ENCODE peak calls at places on chromosomes 13 and 19, in seven cellular contexts. A, I, U, K, E, R and X are unnamed samples.
A peak's percentile ranks its signal among the peaks of the same experiment; 100 is the strongest.

GRCh38 chr13:79799049-79799448 is 318.1 kb downstream of the NDFIP2 start:
- DNase-seq in E (no peak), R (no peak), I (no peak), A (no peak), U (no peak), K (no peak), X (no peak)

GRCh38 chr13:108266316-108266936 is 3.1 kb upstream of the TNFSF13B start:
- DNase-seq in A (no peak), R (no peak), U (no peak), I (no peak), K (no peak), E (no peak), X (no peak)

GRCh38 chr13:85828094-85828684 is 29.0 kb upstream of the SLITRK6 start:
- DNase-seq in A (peak; percentile 4), U (peak; percentile 6), R (no peak), K (peak; percentile 30), I (no peak), E (peak; percentile 39), X (no peak)

GRCh38 chr13:83221813-83222241 is 660.4 kb downstream of the SLITRK1 start:
- DNase-seq in U (peak; percentile 36), R (no peak), E (peak; percentile 83), A (peak; percentile 91), K (no peak), I (no peak), X (no peak)

GRCh38 chr13:113387396-113387795 is 23.5 kb upstream of the GRTP1 start:
- DNase-seq in K (no peak), U (no peak), I (no peak), E (no peak), R (no peak), A (no peak), X (no peak)

GRCh38 chr13:102873653-102874052 is 27.8 kb downstream of the ERCC5 start:
- DNase-seq in K (no peak), R (no peak), E (peak; percentile 26), U (peak; percentile 41), I (no peak), A (peak; percentile 36), X (no peak)

GRCh38 chr13:42370229-42370628 is 98.3 kb downstream of the AKAP11 start:
- DNase-seq in U (no peak), R (no peak), K (no peak), A (no peak), I (no peak), E (no peak), X (no peak)

GRCh38 chr19:13152356-13152853 is 2.2 kb downstream of the IER2 start:
- DNase-seq in A (no peak), R (no peak), E (no peak), U (no peak), I (no peak), K (no peak), X (no peak)

GRCh38 chr19:2171349-2172145 is 7.8 kb downstream of the DOT1L start:
- DNase-seq in I (peak; percentile 78), R (no peak), K (peak; percentile 72), U (no peak), E (peak; percentile 59), A (peak; percentile 42), X (peak; percentile 83)

GRCh38 chr19:54207908-54208783 is 7.5 kb downstream of the RPS9 start:
- DNase-seq in A (peak; percentile 77), K (peak; percentile 79), R (no peak), I (peak; percentile 99), U (no peak), E (peak; percentile 100), X (peak; percentile 83)

GRCh38 chr13:40786568-40786996 is 2.8 kb upstream of the SLC25A15 start:
- DNase-seq in R (no peak), A (peak; percentile 41), U (no peak), E (peak; percentile 39), K (no peak), I (no peak), X (no peak)

GRCh38 chr13:70960841-70961443 is 852.7 kb upstream of the KLHL1 start:
- DNase-seq in E (peak; percentile 50), A (peak; percentile 28), I (no peak), R (no peak), U (no peak), K (peak; percentile 64), X (no peak)

GRCh38 chr13:104024416-104025170 is 958.4 kb upstream of the SLC10A2 start:
- DNase-seq in E (peak; percentile 57), U (no peak), A (peak; percentile 49), R (no peak), I (no peak), K (no peak), X (no peak)

GRCh38 chr13:94033830-94034642 is 445.4 kb downstream of the DCT start:
- DNase-seq in K (no peak), R (no peak), I (no peak), A (peak; percentile 15), E (no peak), U (no peak), X (no peak)

GRCh38 chr19:843180-843835 is 2.5 kb downstream of the PRTN3 start:
- DNase-seq in A (no peak), K (peak; percentile 61), R (no peak), U (no peak), I (no peak), E (no peak), X (peak; percentile 77)

GRCh38 chr19:903266-903797 is 9.7 kb downstream of the R3HDM4 start:
- DNase-seq in K (no peak), R (no peak), U (no peak), E (no peak), I (no peak), A (peak; percentile 74), X (peak; percentile 48)

GRCh38 chr19:46737761-46738171 is 8.1 kb upstream of the FKRP start:
- DNase-seq in U (no peak), K (no peak), R (no peak), E (no peak), A (no peak), I (no peak), X (no peak)

GRCh38 chr13:75316427-75316826 is 165.5 kb downstream of the TBC1D4 start:
- DNase-seq in E (peak; percentile 44), U (peak; percentile 2), R (no peak), A (peak; percentile 26), I (no peak), K (no peak), X (no peak)

GRCh38 chr19:2198317-2198716 is 34.6 kb downstream of the DOT1L start:
- DNase-seq in E (no peak), K (no peak), R (no peak), U (no peak), I (no peak), A (no peak), X (no peak)

GRCh38 chr13:46232281-46232680 is 20.6 kb downstream of the LRRC63 start:
- DNase-seq in K (no peak), U (no peak), A (peak; percentile 61), I (no peak), E (peak; percentile 50), R (no peak), X (no peak)

GRCh38 chr13:25267715-25268114 is 19.6 kb downstream of the MTMR6 start:
- DNase-seq in K (no peak), E (peak; percentile 23), U (no peak), A (peak; percentile 4), R (no peak), I (no peak), X (no peak)

GRCh38 chr19:32916969-32917611 is 47.5 kb upstream of the SLC7A9 start:
- DNase-seq in R (no peak), E (no peak), A (no peak), K (no peak), I (no peak), U (no peak), X (no peak)

GRCh38 chr19:39356073-39356472 is 13.9 kb downstream of the SAMD4B start:
- DNase-seq in A (no peak), U (no peak), I (peak; percentile 72), R (no peak), K (no peak), E (no peak), X (no peak)

GRCh38 chr13:95530178-95530577 is 22.3 kb upstream of the CLDN10 start:
- DNase-seq in I (no peak), U (peak; percentile 73), R (no peak), A (peak; percentile 86), K (no peak), E (peak; percentile 63), X (no peak)

GRCh38 chr13:114143806-114144605 is 11.6 kb upstream of the RASA3 start:
- DNase-seq in A (no peak), K (peak; percentile 60), I (no peak), R (no peak), E (no peak), U (no peak), X (peak; percentile 85)

GRCh38 chr13:66803759-66804456 is 426.2 kb downstream of the PCDH9 start:
- DNase-seq in A (no peak), K (no peak), E (no peak), I (no peak), R (no peak), U (no peak), X (no peak)

GRCh38 chr19:10797541-10798256 is 38.3 kb downstream of the TMED1 start:
- DNase-seq in U (no peak), E (no peak), K (no peak), R (no peak), I (no peak), A (no peak), X (no peak)
- H3K27ac ChIP-seq in U (peak overlapping the region; percentile 3), E (no peak overlapping the region), K (no peak overlapping the region), R (peak overlapping the region; percentile 5), I (no peak overlapping the region), A (no peak overlapping the region), X (no peak overlapping the region)

GRCh38 chr19:6586726-6587092 is 4.2 kb downstream of the CD70 start:
- DNase-seq in K (no peak), U (no peak), R (no peak), E (no peak), A (no peak), I (no peak), X (no peak)

GRCh38 chr19:6588508-6589345 is 2.2 kb downstream of the CD70 start:
- DNase-seq in E (no peak), R (no peak), K (no peak), I (no peak), A (no peak), U (no peak), X (no peak)

GRCh38 chr19:6587998-6588507 is 2.9 kb downstream of the CD70 start:
- DNase-seq in E (no peak), A (no peak), I (no peak), U (no peak), R (no peak), K (no peak), X (no peak)

GRCh38 chr19:6586056-6586455 is 4.9 kb downstream of the CD70 start:
- DNase-seq in R (no peak), A (no peak), U (no peak), E (no peak), I (no peak), K (no peak), X (no peak)

GRCh38 chr19:6587093-6587820 is 3.7 kb downstream of the CD70 start:
- DNase-seq in R (no peak), I (no peak), U (no peak), K (no peak), A (no peak), E (peak; percentile 17), X (peak; percentile 73)
- H3K27ac ChIP-seq in R (no peak overlapping the region), I (no peak overlapping the region), U (no peak overlapping the region), K (no peak overlapping the region), A (no peak overlapping the region), E (no peak overlapping the region), X (no peak overlapping the region)

GRCh38 chr19:3785938-3786824 is at the start of gene MATK:
- DNase-seq in R (no peak), U (peak; percentile 21), E (no peak), K (no peak), I (no peak), A (no peak), X (peak; percentile 69)
- H3K27ac ChIP-seq in R (no peak within 1 kb of the TSS), U (no peak within 1 kb of the TSS), E (no peak within 1 kb of the TSS), K (no peak within 1 kb of the TSS), I (no peak within 1 kb of the TSS), A (no peak within 1 kb of the TSS), X (no peak within 1 kb of the TSS)

GRCh38 chr13:44930280-44930679 is 59.0 kb downstream of the NUFIP1 start:
- DNase-seq in U (no peak), A (no peak), E (no peak), I (no peak), R (no peak), K (no peak), X (peak; percentile 43)
- H3K27ac ChIP-seq in U (no peak overlapping the region), A (no peak overlapping the region), E (no peak overlapping the region), I (no peak overlapping the region), R (no peak overlapping the region), K (peak overlapping the region; percentile 49), X (no peak overlapping the region)